ENCODE peak calls at places on chromosome 17, in five cellular contexts. One of them, this sample, is unnamed.
A peak's percentile ranks its signal among the peaks of the same experiment; 100 is the strongest.

GRCh38 chr17:13266596-13266995 is 248.8 kb upstream of the ELAC2 start:
- DNase-seq in HCT116: no peak
- DNase-seq in tibial nerve: no peak
- DNase-seq in lower leg skin: no peak
- DNase-seq in adrenal gland: no peak
- DNase-seq in this sample: no peak

GRCh38 chr17:1177099-1177996 is 2.4 kb downstream of the ABR start:
- DNase-seq in HCT116: no peak
- DNase-seq in tibial nerve: no peak
- DNase-seq in lower leg skin: no peak
- DNase-seq in adrenal gland: peak; percentile 48
- DNase-seq in this sample: no peak

GRCh38 chr17:888998-889401 is 90.6 kb downstream of the NXN start:
- DNase-seq in tibial nerve: no peak
- DNase-seq in adrenal gland: no peak
- DNase-seq in HCT116: no peak
- DNase-seq in lower leg skin: no peak
- DNase-seq in this sample: no peak

GRCh38 chr17:67200727-67201301 is 44.2 kb downstream of the HELZ start:
- DNase-seq in lower leg skin: no peak
- DNase-seq in HCT116: peak; percentile 18
- DNase-seq in adrenal gland: no peak
- DNase-seq in tibial nerve: no peak
- DNase-seq in this sample: no peak

GRCh38 chr17:15475620-15476354 is 8.4 kb upstream of the CDRT4 start:
- DNase-seq in lower leg skin: no peak
- DNase-seq in tibial nerve: no peak
- DNase-seq in adrenal gland: no peak
- DNase-seq in HCT116: no peak
- DNase-seq in this sample: no peak

GRCh38 chr17:81002409-81003361 is 11.0 kb downstream of the CHMP6 start:
- DNase-seq in lower leg skin: peak; percentile 96
- DNase-seq in tibial nerve: no peak
- DNase-seq in HCT116: no peak
- DNase-seq in adrenal gland: peak; percentile 72
- DNase-seq in this sample: peak; percentile 72

GRCh38 chr17:35001549-35001948 is 21.2 kb downstream of the LIG3 start:
- DNase-seq in HCT116: no peak
- DNase-seq in adrenal gland: no peak
- DNase-seq in tibial nerve: no peak
- DNase-seq in lower leg skin: no peak
- DNase-seq in this sample: no peak

GRCh38 chr17:32769846-32770245 is 107.1 kb downstream of the MYO1D start:
- DNase-seq in adrenal gland: no peak
- DNase-seq in lower leg skin: no peak
- DNase-seq in tibial nerve: no peak
- DNase-seq in HCT116: no peak
- DNase-seq in this sample: no peak

GRCh38 chr17:76032073-76032779 is 5.1 kb upstream of the EVPL start:
- DNase-seq in lower leg skin: no peak
- DNase-seq in HCT116: no peak
- DNase-seq in adrenal gland: no peak
- DNase-seq in tibial nerve: no peak
- DNase-seq in this sample: no peak

GRCh38 chr17:63437287-63438091 is 8.6 kb downstream of the CYB561 start:
- DNase-seq in lower leg skin: no peak
- DNase-seq in tibial nerve: peak; percentile 41
- DNase-seq in HCT116: no peak
- DNase-seq in adrenal gland: peak; percentile 91
- DNase-seq in this sample: peak; percentile 64

GRCh38 chr17:63435681-63436522 is 10.2 kb downstream of the CYB561 start:
- DNase-seq in adrenal gland: peak; percentile 42
- DNase-seq in lower leg skin: no peak
- DNase-seq in HCT116: no peak
- DNase-seq in tibial nerve: no peak
- DNase-seq in this sample: no peak

GRCh38 chr17:63438092-63439051 is 7.7 kb downstream of the CYB561 start:
- DNase-seq in adrenal gland: no peak
- DNase-seq in lower leg skin: no peak
- DNase-seq in tibial nerve: no peak
- DNase-seq in HCT116: no peak
- DNase-seq in this sample: no peak

GRCh38 chr17:63434951-63435571 is 11.0 kb downstream of the CYB561 start:
- DNase-seq in lower leg skin: peak; percentile 90
- DNase-seq in HCT116: peak; percentile 37
- DNase-seq in tibial nerve: no peak
- DNase-seq in adrenal gland: peak; percentile 94
- DNase-seq in this sample: peak; percentile 70

GRCh38 chr17:63436523-63437110 is 9.5 kb downstream of the CYB561 start:
- DNase-seq in lower leg skin: no peak
- DNase-seq in adrenal gland: no peak
- DNase-seq in HCT116: peak; percentile 37
- DNase-seq in tibial nerve: no peak
- DNase-seq in this sample: no peak
- TF ChIP-seq CTCF in lower leg skin: no peak
- TF ChIP-seq CTCF in adrenal gland: no peak
- TF ChIP-seq CTCF in HCT116: peak; percentile 32
- TF ChIP-seq CTCF in tibial nerve: no peak
- TF ChIP-seq CTCF in this sample: no peak

DNA sequence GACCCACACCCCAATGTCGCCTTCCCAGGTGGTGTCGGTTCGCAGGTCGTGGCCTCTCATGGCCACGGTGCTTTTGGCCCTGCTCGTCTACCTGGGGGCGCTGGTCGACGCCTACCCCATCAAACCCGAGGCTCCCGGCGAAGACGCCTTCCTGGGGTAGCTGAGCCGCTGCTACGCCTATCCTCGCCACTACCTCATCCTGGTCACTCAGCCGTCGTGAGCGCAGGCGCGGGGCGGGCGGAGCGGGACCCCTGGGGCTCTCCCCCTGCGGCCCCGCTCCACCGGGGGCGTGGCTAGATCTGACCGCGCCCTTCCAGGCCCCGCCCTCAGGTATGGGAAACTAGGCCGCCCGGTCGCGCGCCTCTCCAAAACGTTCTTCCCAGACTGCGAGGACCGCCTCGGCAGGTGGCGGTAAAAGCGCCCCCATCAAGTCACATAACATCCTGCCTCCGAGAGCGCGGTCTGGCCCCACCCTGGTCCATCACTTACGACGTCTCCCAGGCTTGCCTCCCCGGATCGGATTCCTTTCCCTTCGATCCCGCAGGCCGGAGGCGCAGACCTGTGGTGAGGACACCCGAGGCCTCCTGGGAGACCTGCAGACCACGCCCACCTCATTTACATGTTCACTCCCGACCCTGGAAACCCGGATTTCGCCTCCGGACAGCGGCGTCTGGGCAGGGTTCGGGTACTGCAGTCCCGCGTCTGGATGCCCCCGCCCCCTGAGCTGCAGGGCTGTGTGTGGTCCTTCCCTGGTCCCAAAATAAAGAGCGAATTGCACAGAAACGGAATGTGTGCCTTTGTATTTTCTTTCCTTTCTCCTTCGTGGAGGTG is 91.5 kb upstream of the TMEM97 start:
- DNase-seq in lower leg skin: peak; percentile 89
- DNase-seq in tibial nerve: no peak
- DNase-seq in adrenal gland: peak; percentile 96
- DNase-seq in HCT116: peak; percentile 73
- DNase-seq in this sample: no peak
- H3K4me3 ChIP-seq in lower leg skin: peak overlapping the region; percentile 1
- H3K4me3 ChIP-seq in tibial nerve: no peak overlapping the region
- H3K4me3 ChIP-seq in adrenal gland: no peak overlapping the region
- H3K4me3 ChIP-seq in HCT116: peak overlapping the region; percentile 46
- H3K4me3 ChIP-seq in this sample: peak overlapping the region; percentile 49

DNA sequence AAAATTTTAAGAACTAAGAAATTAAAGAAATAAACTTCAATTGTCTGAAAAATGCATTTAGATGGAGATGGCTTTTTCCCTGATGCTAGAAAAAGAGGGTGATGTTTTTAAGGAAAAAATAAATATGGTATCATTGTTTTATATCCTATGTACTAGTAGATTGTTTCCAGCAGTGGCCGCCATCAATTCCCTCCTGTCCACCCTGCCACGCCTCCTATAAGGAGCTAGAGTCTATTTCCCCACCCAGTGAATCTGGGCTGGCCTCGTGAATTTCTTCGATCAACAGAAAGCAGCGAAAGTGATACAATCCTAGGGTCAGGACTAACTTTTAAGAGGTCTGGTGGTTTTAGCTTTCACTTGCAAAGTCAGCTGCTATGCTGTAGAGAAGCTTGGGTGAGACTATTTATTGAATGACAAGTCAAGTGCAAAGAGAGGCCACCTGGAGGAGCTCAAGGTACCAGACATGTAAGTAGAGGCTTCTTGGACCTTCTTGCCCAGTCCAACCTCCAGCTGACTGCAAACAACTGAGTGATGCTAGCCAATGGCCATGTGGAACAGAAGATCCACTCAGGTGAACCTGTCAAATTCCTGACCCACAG is 80.9 kb upstream of the MTMR4 start:
- DNase-seq in adrenal gland: no peak
- DNase-seq in tibial nerve: no peak
- DNase-seq in lower leg skin: no peak
- DNase-seq in HCT116: peak; percentile 36
- DNase-seq in this sample: no peak
- TF ChIP-seq CTCF in adrenal gland: no peak
- TF ChIP-seq CTCF in tibial nerve: no peak
- TF ChIP-seq CTCF in lower leg skin: no peak
- TF ChIP-seq CTCF in HCT116: peak; percentile 44
- TF ChIP-seq CTCF in this sample: no peak

GRCh38 chr17:78459696-78460095 is 81.2 kb downstream of the PGS1 start:
- DNase-seq in lower leg skin: no peak
- DNase-seq in adrenal gland: no peak
- DNase-seq in tibial nerve: no peak
- DNase-seq in HCT116: no peak
- DNase-seq in this sample: no peak

GRCh38 chr17:78460176-78460675 is 81.8 kb downstream of the PGS1 start:
- DNase-seq in HCT116: no peak
- DNase-seq in tibial nerve: no peak
- DNase-seq in lower leg skin: no peak
- DNase-seq in adrenal gland: no peak
- DNase-seq in this sample: no peak

GRCh38 chr17:78458739-78459335 is 80.4 kb downstream of the PGS1 start:
- DNase-seq in adrenal gland: no peak
- DNase-seq in lower leg skin: no peak
- DNase-seq in tibial nerve: no peak
- DNase-seq in HCT116: no peak
- DNase-seq in this sample: no peak

GRCh38 chr17:78460951-78461944 is 82.8 kb downstream of the PGS1 start:
- DNase-seq in HCT116: no peak
- DNase-seq in tibial nerve: no peak
- DNase-seq in adrenal gland: no peak
- DNase-seq in lower leg skin: no peak
- DNase-seq in this sample: no peak

GRCh38 chr17:78462148-78462547 is 83.7 kb downstream of the PGS1 start:
- DNase-seq in HCT116: no peak
- DNase-seq in tibial nerve: no peak
- DNase-seq in adrenal gland: no peak
- DNase-seq in lower leg skin: no peak
- DNase-seq in this sample: no peak
- H3K4me3 ChIP-seq in HCT116: no peak overlapping the region
- H3K4me3 ChIP-seq in tibial nerve: no peak overlapping the region
- H3K4me3 ChIP-seq in adrenal gland: no peak overlapping the region
- H3K4me3 ChIP-seq in lower leg skin: no peak overlapping the region
- H3K4me3 ChIP-seq in this sample: no peak overlapping the region

DNA sequence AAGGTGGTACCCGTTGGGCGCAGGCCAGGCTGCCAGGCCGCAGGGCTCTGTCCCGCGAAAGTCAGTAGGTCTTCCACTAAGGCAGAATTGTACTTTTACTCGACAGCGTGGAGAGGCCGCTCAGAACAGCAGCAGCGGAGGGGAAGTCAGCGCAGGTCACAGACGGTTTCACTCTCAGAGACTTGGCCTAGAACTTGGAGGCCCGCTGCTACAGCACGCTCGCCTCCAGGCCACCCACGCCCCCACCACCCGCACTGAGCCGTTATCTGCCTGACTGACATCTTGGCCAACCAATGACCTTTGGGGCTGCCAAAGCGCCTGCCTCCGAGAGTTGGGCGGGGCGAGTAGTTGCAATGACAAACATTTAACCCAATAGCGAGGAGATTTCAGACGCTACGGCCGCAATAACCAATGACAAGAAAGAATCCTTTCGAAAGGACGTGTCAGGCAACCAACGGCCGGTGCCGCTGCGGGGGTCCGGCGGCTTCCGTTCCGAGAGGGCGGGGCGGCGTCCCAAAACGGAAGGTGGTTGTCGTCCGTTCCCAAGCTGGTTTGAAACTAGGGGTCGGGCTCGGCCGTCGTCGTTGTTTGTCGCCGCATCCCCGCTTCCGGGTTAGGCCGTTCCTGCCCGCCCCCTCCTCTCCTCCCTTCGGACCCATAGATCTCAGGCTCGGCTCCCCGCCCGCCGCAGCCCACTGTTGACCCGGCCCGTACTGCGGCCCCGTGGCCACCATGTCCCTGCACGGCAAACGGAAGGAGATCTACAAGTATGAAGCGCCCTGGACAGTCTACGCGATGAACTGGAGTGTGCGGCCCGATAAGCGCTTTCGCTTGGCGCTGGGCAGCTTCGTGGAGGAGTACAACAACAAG is at the start of gene DCAF7:
- DNase-seq in HCT116: peak; percentile 100
- DNase-seq in tibial nerve: peak; percentile 99
- DNase-seq in adrenal gland: peak; percentile 99
- DNase-seq in lower leg skin: peak; percentile 100
- DNase-seq in this sample: peak; percentile 100
- TF ChIP-seq CTCF in HCT116: no peak
- TF ChIP-seq CTCF in tibial nerve: peak; percentile 56
- TF ChIP-seq CTCF in adrenal gland: no peak
- TF ChIP-seq CTCF in lower leg skin: peak; percentile 20
- TF ChIP-seq CTCF in this sample: no peak

DNA sequence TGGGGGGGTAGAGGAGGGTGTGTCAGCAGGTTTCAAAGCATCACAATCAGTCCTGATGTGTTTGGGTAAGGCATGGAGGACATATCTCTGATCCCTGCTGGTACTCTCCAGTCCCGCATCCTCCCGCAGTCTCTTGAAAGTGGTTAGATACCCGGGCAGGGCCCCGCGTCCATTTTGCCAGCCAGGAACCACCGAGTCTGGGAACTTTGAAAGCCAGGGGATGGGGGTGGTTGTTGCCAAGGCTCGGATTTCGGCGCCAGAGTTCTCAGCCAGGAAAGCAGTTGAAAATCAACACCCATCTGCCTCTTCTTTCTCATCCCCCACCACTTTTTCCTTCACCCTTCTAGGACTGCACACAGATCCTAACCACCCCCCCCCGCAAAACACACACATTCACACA is 1.4 kb downstream of the CA10 start:
- DNase-seq in lower leg skin: no peak
- DNase-seq in tibial nerve: no peak
- DNase-seq in HCT116: no peak
- DNase-seq in adrenal gland: no peak
- DNase-seq in this sample: no peak
- H3K4me3 ChIP-seq in lower leg skin: no peak overlapping the region
- H3K4me3 ChIP-seq in tibial nerve: no peak overlapping the region
- H3K4me3 ChIP-seq in HCT116: no peak overlapping the region
- H3K4me3 ChIP-seq in adrenal gland: no peak overlapping the region
- H3K4me3 ChIP-seq in this sample: no peak overlapping the region

GRCh38 chr17:28426081-28426519 is 20.1 kb upstream of the SLC46A1 start:
- DNase-seq in HCT116: no peak
- DNase-seq in tibial nerve: no peak
- DNase-seq in lower leg skin: no peak
- DNase-seq in adrenal gland: no peak
- DNase-seq in this sample: no peak
- TF ChIP-seq CTCF in HCT116: no peak
- TF ChIP-seq CTCF in tibial nerve: no peak
- TF ChIP-seq CTCF in lower leg skin: no peak
- TF ChIP-seq CTCF in adrenal gland: peak; percentile 17
- TF ChIP-seq CTCF in this sample: no peak

This sample was measured in psoas muscle.